ENCODE peak calls at places on chromosomes 3 and 15, in five cellular contexts. B is activated CD4-positive, alpha-beta T cell treated with anti-CD3 and anti-CD28 coated beads for 4 hours; C is LNCaP clone FGC; X is GM04504; Y is fibroblast of the conjunctiva. Z is an unnamed sample.

GRCh38 chr3:148816427-148816826 is 11.2 kb upstream of the CPB1 start:
- DNase-seq in B (no peak), C (no peak), X (no peak), Y (no peak), Z (no peak)

GRCh38 chr3:85360742-85361387 is 402.1 kb downstream of the CADM2 start:
- DNase-seq in B (no peak), C (peak), X (no peak), Y (peak), Z (peak)

GRCh38 chr3:190486201-190486865 is 27.6 kb upstream of the IL1RAP start:
- DNase-seq in B (no peak), C (no peak), X (no peak), Y (no peak), Z (no peak)

GRCh38 chr3:183895296-183895695 is 10.6 kb upstream of the PARL start:
- DNase-seq in B (peak), C (no peak), X (peak), Y (peak), Z (peak)

GRCh38 chr3:141308588-141309218 is 59.6 kb upstream of the ZBTB38 start:
- DNase-seq in B (no peak), C (peak), X (no peak), Y (no peak), Z (peak)

GRCh38 chr3:184780981-184781515 is 30.9 kb upstream of the VPS8 start:
- DNase-seq in B (no peak), C (no peak), X (no peak), Y (no peak), Z (no peak)

GRCh38 chr15:69976366-69976994 is 121.2 kb downstream of the TLE3 start:
- DNase-seq in B (peak), C (no peak), X (no peak), Y (no peak), Z (peak)

GRCh38 chr3:53938645-53939044 is 47.0 kb upstream of the SELENOK start:
- DNase-seq in B (no peak), C (peak), X (peak), Y (peak), Z (peak)

GRCh38 chr15:83694538-83694937 is 40.6 kb downstream of the ADAMTSL3 start:
- DNase-seq in B (no peak), C (no peak), X (no peak), Y (no peak), Z (no peak)

GRCh38 chr3:185657691-185658503 is 71.8 kb downstream of the SENP2 start:
- DNase-seq in B (no peak), C (no peak), X (no peak), Y (no peak), Z (no peak)

GRCh38 chr3:43288366-43288765 is 2.0 kb downstream of the SNRK start:
- DNase-seq in B (no peak), C (no peak), X (no peak), Y (no peak), Z (no peak)

GRCh38 chr3:52313774-52314188 is 2.3 kb upstream of the DNAH1 start:
- DNase-seq in B (no peak), C (no peak), X (no peak), Y (no peak), Z (no peak)

GRCh38 chr3:86937306-86937791 is 53.6 kb downstream of the VGLL3 start:
- DNase-seq in B (no peak), C (no peak), X (peak), Y (peak), Z (no peak)

GRCh38 chr3:36874351-36874874 is 70.4 kb downstream of the TRANK1 start:
- DNase-seq in B (no peak), C (no peak), X (no peak), Y (no peak), Z (no peak)

GRCh38 chr3:159458010-159458409 is 530.6 kb upstream of the IL12A start:
- DNase-seq in B (no peak), C (no peak), X (peak), Y (peak), Z (peak)

GRCh38 chr3:78857494-78858111 is 910.2 kb downstream of the ROBO1 start:
- DNase-seq in B (no peak), C (no peak), X (no peak), Y (no peak), Z (no peak)

GRCh38 chr3:5252111-5252510 is 64.6 kb downstream of the EDEM1 start:
- DNase-seq in B (no peak), C (no peak), X (no peak), Y (no peak), Z (no peak)

GRCh38 chr3:129184396-129184656 is 630 bp upstream of the CNBP start:
- DNase-seq in B (no peak), C (no peak), X (no peak), Y (no peak), Z (peak)

GRCh38 chr15:74838117-74838516 is 4.8 kb downstream of the ULK3 start:
- DNase-seq in B (no peak), C (no peak), X (no peak), Y (no peak), Z (no peak)

GRCh38 chr15:45253330-45253729 is 1.3 kb downstream of the SLC28A2 start:
- DNase-seq in B (no peak), C (no peak), X (no peak), Y (no peak), Z (no peak)

GRCh38 chr3:126666600-126667528 is 11.9 kb upstream of the TXNRD3 start:
- DNase-seq in B (no peak), C (no peak), X (no peak), Y (no peak), Z (no peak)

GRCh38 chr3:52085883-52086282 is 29.5 kb upstream of the DUSP7 start:
- DNase-seq in B (no peak), C (no peak), X (no peak), Y (no peak), Z (no peak)

GRCh38 chr3:76383781-76384180 is 598.4 kb upstream of the ZNF717 start:
- DNase-seq in B (no peak), C (no peak), X (no peak), Y (no peak), Z (peak)

GRCh38 chr3:183503738-183504137 is 51.8 kb downstream of the KLHL6 start:
- DNase-seq in B (no peak), C (no peak), X (no peak), Y (no peak), Z (no peak)

GRCh38 chr3:113620091-113620490 is 76.4 kb downstream of the USF3 start:
- DNase-seq in B (no peak), C (no peak), X (no peak), Y (no peak), Z (no peak)

GRCh38 chr15:101131489-101132389 is 120.1 kb downstream of the CHSY1 start:
- DNase-seq in B (no peak), C (peak), X (no peak), Y (no peak), Z (no peak)

GRCh38 chr3:115072265-115073008 is 74.7 kb downstream of the ZBTB20 start:
- DNase-seq in B (no peak), C (peak), X (peak), Y (no peak), Z (no peak)

GRCh38 chr15:55695432-55695831 is 47.5 kb downstream of the PRTG start:
- DNase-seq in B (no peak), C (no peak), X (no peak), Y (no peak), Z (no peak)